ENCODE peak calls at places on chromosome 6, in eight cellular contexts. R is IMR-90, M is stomach, Q is uterus, N is tibial nerve, X is adrenal gland, H is ovary, P is A549. U is an unnamed sample. For H3K9me3, the result is how much of the 10 kb centered on the place peaks cover.

GRCh38 chr6:166862287-166862977 is 93.9 kb downstream of the RNASET2 start:
- DNase-seq in Q (no peak), H (no peak), N (no peak), P (peak), M (peak), R (no peak), X (peak), U (peak)

GRCh38 chr6:113320653-113321052 is 536.5 kb upstream of the MARCKS start:
- DNase-seq in R (no peak), N (no peak), X (no peak), Q (no peak), M (no peak), H (no peak), P (no peak), U (no peak)

GRCh38 chr6:106889692-106890091 is 84.8 kb downstream of the CD24 start:
- DNase-seq in H (no peak), N (no peak), Q (no peak), P (no peak), X (no peak), R (no peak), M (no peak), U (no peak)

GRCh38 chr6:161740486-161740885 is 466.6 kb upstream of the AGPAT4 start:
- DNase-seq in H (no peak), R (no peak), N (no peak), P (no peak), X (no peak), Q (no peak), M (no peak), U (no peak)

GRCh38 chr6:55445648-55446204 is 118.5 kb downstream of the GFRAL start:
- DNase-seq in M (no peak), X (no peak), R (peak), Q (no peak), P (no peak), N (no peak), H (no peak), U (no peak)

GRCh38 chr6:13296536-13296997 is 31.8 kb downstream of the TBC1D7 start:
- DNase-seq in R (no peak), X (no peak), H (no peak), N (no peak), P (no peak), Q (no peak), M (no peak), U (no peak)

GRCh38 chr6:41228616-41229015 is 467 bp downstream of the TREML4 start:
- DNase-seq in M (no peak), N (no peak), R (no peak), P (no peak), X (no peak), H (no peak), Q (no peak), U (no peak)

GRCh38 chr6:150600302-150601017 is 775 bp downstream of the PLEKHG1 start:
- DNase-seq in P (peak), X (peak), H (peak), N (peak), R (peak), Q (peak), M (peak), U (peak)

GRCh38 chr6:13275435-13275989 is 52.8 kb downstream of the TBC1D7 start:
- DNase-seq in H (no peak), X (no peak), P (no peak), N (no peak), R (no peak), M (no peak), Q (no peak), U (no peak)

DNA sequence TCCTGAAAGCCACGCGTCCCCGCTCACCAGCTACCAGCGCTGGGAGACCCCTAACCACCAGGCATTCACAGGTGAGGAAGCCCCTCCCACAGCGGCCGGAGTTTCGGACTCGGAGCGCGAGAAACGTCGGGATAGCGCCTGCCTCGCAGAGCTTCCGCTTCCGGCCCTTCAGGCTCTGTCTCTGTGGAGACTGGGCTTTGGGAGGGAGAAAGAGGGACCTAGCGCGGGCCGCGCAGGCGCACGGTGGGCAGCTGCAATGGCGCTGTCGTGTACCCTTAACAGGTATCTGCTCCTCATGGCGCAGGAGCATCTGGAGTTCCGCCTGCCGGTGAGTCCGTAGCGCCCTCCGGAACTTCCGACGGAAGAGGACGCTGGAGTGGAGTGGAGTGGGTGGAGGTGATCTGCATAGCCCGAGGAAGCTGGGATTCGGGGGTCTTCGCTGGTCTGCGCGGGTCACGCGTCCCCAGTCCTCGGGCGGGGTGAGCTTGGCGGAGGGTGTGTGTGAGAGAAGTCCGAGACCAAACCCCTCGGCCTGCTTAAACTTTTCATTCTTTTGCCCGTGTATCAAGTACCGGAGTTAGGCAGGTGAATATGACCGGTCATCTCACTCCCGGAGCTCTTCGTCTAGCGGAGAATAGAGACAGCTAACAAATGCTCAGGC is at the start of gene TRMT11:
- DNase-seq in X (peak), N (peak), H (peak), M (peak), Q (peak), P (peak), R (peak), U (peak)
- TF ChIP-seq POLR2A in X (peak), N (peak), H (peak), M (no peak), Q (peak), P (peak), R (peak), U (no peak)

GRCh38 chr6:30152019-30152673 is 8.9 kb downstream of the TRIM10 start:
- DNase-seq in X (no peak), P (no peak), R (no peak), H (no peak), N (no peak), M (no peak), Q (no peak), U (no peak)

GRCh38 chr6:30154709-30155521 is 6.1 kb downstream of the TRIM10 start:
- DNase-seq in Q (no peak), N (no peak), P (peak), H (no peak), R (peak), X (no peak), M (no peak), U (no peak)

GRCh38 chr6:30151580-30151979 is 9.4 kb downstream of the TRIM10 start:
- DNase-seq in M (no peak), N (no peak), P (no peak), H (no peak), X (no peak), R (no peak), Q (no peak), U (no peak)

GRCh38 chr6:30154061-30154460 is 7.0 kb downstream of the TRIM10 start:
- DNase-seq in Q (no peak), X (no peak), H (no peak), P (no peak), R (no peak), M (no peak), N (no peak), U (no peak)

DNA sequence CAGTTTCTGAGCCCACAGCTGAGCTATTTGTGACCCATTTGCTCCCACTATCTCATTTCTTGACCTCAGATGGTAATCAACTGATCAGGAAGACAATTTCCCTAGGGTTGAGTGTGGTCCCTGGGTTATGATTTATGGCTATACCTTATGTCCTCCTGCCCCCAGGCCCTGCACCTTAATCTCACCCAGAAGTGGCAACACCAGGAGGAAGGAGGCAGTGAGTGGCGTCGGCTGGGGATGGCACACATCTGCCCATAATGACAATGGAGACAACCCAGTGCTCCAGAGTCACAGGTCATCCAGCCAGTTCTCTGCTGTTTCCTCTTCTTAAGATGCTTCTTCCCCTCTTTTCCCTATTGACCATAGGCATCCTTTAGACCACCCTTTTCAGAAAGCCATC is 8.1 kb downstream of the TRIM10 start:
- DNase-seq in R (no peak), M (no peak), X (no peak), N (no peak), H (no peak), Q (no peak), P (no peak), U (no peak)
- H3K9me3 ChIP-seq in R (under half), M (under half), X (under half), N (under half), H (under half), Q (under half), P (under half), U (under half)

DNA sequence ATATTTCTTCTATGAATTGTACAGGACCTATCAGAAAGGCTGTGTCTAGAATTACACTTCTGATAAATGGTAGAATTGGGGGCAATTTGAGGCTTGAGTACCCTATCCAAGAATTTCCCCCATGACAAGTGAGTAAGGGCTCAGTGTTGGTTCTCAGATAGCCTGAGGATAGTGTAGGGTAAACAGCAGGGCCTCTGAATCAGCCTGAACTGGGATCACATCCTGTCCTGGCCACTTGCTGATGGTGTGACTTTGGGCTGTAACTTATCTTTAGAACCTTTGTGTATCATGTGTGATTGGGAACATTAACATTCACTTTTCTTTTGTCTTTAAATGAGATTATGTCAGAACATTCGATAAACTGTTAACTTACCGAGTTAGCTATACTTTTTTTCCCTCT is 151.0 kb downstream of the CLIC5 start:
- DNase-seq in X (no peak), M (no peak), P (no peak), Q (no peak), R (no peak), H (no peak), N (no peak), U (no peak)
- TF ChIP-seq CTCF in X (no peak), M (no peak), P (no peak), Q (no peak), R (no peak), H (no peak), N (no peak), U (no peak)

GRCh38 chr6:43621836-43622180 is 7.3 kb downstream of the GTPBP2 start:
- DNase-seq in Q (no peak), R (no peak), X (no peak), H (no peak), N (no peak), M (no peak), P (no peak), U (no peak)

GRCh38 chr6:43622541-43622940 is 6.5 kb downstream of the GTPBP2 start:
- DNase-seq in H (no peak), X (no peak), M (no peak), R (no peak), P (no peak), N (no peak), Q (no peak), U (peak)

GRCh38 chr6:43624786-43625288 is 4.2 kb downstream of the GTPBP2 start:
- DNase-seq in Q (no peak), N (no peak), R (no peak), P (no peak), M (no peak), X (no peak), H (no peak), U (peak)

GRCh38 chr6:43625393-43625992 is 3.6 kb downstream of the GTPBP2 start:
- DNase-seq in N (no peak), X (no peak), H (no peak), R (no peak), M (no peak), P (no peak), Q (no peak), U (peak)

DNA sequence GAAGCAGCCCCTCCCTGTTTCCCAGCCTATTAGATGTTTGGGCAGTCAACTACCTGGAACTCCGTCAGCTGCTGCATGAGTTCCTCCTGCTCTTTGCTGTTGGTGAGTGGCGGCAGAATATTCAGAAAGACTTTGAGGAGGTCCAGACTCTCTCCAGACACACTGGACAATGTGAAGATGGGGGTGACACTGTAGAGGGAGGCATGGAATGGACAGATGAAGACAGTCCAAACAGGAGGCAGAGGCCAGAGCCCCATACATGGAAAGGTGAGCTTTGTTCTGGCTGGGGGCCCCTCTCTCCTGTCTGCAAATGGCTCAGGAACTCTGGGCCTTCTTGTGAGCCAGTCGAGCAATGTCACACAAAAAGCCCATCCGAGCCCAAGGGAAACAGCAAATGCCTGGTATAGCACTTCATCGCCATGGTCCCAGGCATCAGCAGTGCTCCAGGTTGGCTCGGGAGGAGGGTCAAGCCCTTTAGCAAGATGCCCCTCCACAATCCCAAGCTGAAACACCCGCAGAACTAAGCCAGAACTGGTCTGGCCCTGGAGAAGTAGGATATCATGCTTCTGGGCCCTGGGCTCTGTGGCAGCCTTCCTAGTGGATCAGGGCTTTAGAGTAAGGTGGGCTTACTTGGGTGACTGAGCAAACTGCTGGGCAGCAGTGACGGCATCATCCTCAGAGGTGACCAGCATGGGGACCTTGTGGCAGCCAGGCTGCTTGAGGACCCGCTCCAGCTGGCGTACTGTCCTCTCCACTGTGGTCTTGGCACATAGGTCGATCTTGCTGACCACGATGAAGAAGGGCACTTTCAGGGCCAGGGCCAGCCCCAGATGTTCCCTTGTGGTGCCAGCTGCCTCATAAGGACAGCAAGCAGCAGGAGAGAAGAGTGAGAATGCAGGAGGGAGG is 4.9 kb downstream of the GTPBP2 start:
- DNase-seq in R (no peak), X (no peak), N (no peak), Q (no peak), H (no peak), M (no peak), P (no peak), U (peak)
- TF ChIP-seq POLR2A in R (no peak), X (no peak), N (no peak), Q (no peak), H (no peak), M (no peak), P (no peak), U (no peak)

GRCh38 chr6:137492771-137493217 is 1.4 kb downstream of the OLIG3 start:
- DNase-seq in R (no peak), M (no peak), H (no peak), Q (no peak), X (no peak), P (no peak), N (no peak), U (no peak)

GRCh38 chr6:137492289-137492688 is 1.9 kb downstream of the OLIG3 start:
- DNase-seq in Q (no peak), M (no peak), H (no peak), R (no peak), P (no peak), X (no peak), N (no peak), U (no peak)

GRCh38 chr6:137490506-137490905 is 3.7 kb downstream of the OLIG3 start:
- DNase-seq in M (no peak), N (no peak), R (no peak), Q (no peak), H (no peak), X (no peak), P (no peak), U (no peak)

GRCh38 chr6:137490961-137491360 is 3.2 kb downstream of the OLIG3 start:
- DNase-seq in M (no peak), R (no peak), N (no peak), X (no peak), H (no peak), P (no peak), Q (no peak), U (no peak)

DNA sequence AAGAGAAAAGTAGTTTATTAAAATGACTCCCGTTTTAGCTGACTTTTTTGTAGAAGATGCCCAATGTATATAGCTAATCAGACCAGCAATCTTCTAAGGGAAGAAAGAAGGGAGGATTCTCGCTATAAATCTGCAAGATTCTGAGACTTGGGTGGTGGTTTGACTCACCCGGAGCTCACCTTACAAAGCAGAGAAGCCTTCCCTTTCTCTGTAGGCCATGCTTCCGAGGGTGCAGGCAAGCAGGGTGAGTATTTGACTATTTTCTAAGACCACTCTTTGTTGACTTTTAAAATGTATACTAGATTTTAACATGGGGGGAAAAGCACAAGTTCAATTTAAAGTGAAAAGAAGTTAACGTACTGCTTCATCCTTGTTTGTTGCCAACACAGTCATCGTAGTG is 2.7 kb downstream of the OLIG3 start:
- DNase-seq in N (no peak), M (no peak), R (no peak), X (no peak), P (no peak), Q (no peak), H (no peak), U (no peak)
- H3K9me3 ChIP-seq in N (under half), M (under half), R (under half), X (under half), P (under half), Q (under half), H (under half), U (under half)

DNA sequence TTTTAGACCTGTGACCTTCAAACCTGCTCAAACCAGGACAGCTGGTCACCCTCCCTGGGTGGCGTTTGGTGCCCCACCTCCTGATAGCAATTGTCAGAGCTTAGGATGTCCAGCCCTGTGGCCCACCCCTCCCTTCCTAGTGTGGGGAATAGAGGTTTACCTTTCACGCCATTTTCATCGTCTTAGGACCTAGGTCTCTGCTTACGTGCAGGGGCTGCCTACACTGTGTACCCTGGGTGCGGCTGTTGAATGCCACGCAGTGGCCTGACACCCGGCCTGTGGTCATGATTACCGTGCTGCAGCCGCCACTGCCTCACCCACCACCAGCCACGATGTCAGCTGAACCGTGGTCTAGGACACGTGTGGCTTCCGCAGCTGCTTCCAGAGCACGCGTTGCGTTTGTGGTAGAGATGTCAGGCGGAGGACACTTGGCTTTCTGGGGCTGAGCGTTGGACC is 157.3 kb downstream of the DTNBP1 start:
- DNase-seq in H (no peak), P (no peak), M (no peak), N (no peak), Q (no peak), R (no peak), X (peak), U (no peak)
- TF ChIP-seq CTCF in H (no peak), P (no peak), M (no peak), N (no peak), Q (no peak), R (no peak), X (no peak), U (no peak)

GRCh38 chr6:117290173-117290834 is 24.9 kb downstream of the VGLL2 start:
- DNase-seq in X (no peak), Q (no peak), M (no peak), H (no peak), R (no peak), P (no peak), N (no peak), U (no peak)
- TF ChIP-seq POLR2A in X (no peak), Q (no peak), M (no peak), H (no peak), R (no peak), P (no peak), N (no peak), U (no peak)

U was measured in testis.